ENCODE peak calls at places on chromosomes 2 and 18, in six cellular contexts. C is NCI-H460; L is activated T-cell treated with anti-CD3 and anti-CD28 coated beads for 4 hours; Q is HAP-1; R is CD4-positive, alpha-beta T cell; W is iPS-NIHi11. N is an unnamed sample.

GRCh38 chr2:133523406-133523805 is 44.9 kb downstream of the NCKAP5 start:
- DNase-seq in C (no peak), L (no peak), Q (no peak), R (no peak), W (no peak), N (no peak)

GRCh38 chr2:96112501-96113366 is 3.6 kb downstream of the ADRA2B start:
- DNase-seq in C (no peak), L (no peak), Q (no peak), R (no peak), W (no peak), N (no peak)

GRCh38 chr18:58635891-58636290 is 7.0 kb upstream of the ALPK2 start:
- DNase-seq in C (no peak), L (no peak), Q (peak; percentile 58), R (no peak), W (no peak), N (no peak)

GRCh38 chr18:70288171-70288850 is 534 bp upstream of the SOCS6 start:
- DNase-seq in C (no peak), L (no peak), Q (peak; percentile 5), R (no peak), W (peak; percentile 78), N (peak; percentile 84)

GRCh38 chr2:195356920-195357440 is 300.0 kb upstream of the SLC39A10 start:
- DNase-seq in C (no peak), L (no peak), Q (no peak), R (no peak), W (no peak), N (no peak)

GRCh38 chr2:190881480-190882326 is 1.1 kb downstream of the GLS start:
- DNase-seq in C (peak; percentile 60), L (peak; percentile 65), Q (peak; percentile 71), R (peak; percentile 65), W (peak; percentile 51), N (peak; percentile 78)

GRCh38 chr2:61470122-61470951 is 550 bp downstream of the USP34 start:
- DNase-seq in C (peak; percentile 80), L (peak; percentile 80), Q (peak; percentile 81), R (peak; percentile 79), W (peak; percentile 91), N (peak; percentile 91)

GRCh38 chr2:143426296-143426695 is 297.1 kb downstream of the ARHGAP15 start:
- DNase-seq in C (no peak), L (no peak), Q (no peak), R (no peak), W (no peak), N (no peak)

GRCh38 chr2:32061430-32061829 is 1.9 kb upstream of the SPAST start:
- DNase-seq in C (no peak), L (no peak), Q (no peak), R (no peak), W (no peak), N (no peak)

GRCh38 chr2:108853421-108853820 is 66.8 kb downstream of the CCDC138 start:
- DNase-seq in C (no peak), L (no peak), Q (no peak), R (no peak), W (no peak), N (no peak)

GRCh38 chr18:21391074-21391673 is 149.1 kb downstream of the GREB1L start:
- DNase-seq in C (no peak), L (no peak), Q (peak; percentile 80), R (no peak), W (no peak), N (no peak)

GRCh38 chr2:219844756-219845155 is 217.3 kb downstream of the SLC4A3 start:
- DNase-seq in C (no peak), L (no peak), Q (no peak), R (no peak), W (no peak), N (no peak)

GRCh38 chr2:157866666-157867642 is 9.2 kb downstream of the ACVR1 start:
- DNase-seq in C (no peak), L (no peak), Q (no peak), R (no peak), W (no peak), N (no peak)

GRCh38 chr2:201871471-201871870 is 65.1 kb downstream of the CDK15 start:
- DNase-seq in C (no peak), L (no peak), Q (no peak), R (no peak), W (no peak), N (no peak)

GRCh38 chr2:19900536-19901200 is 1.1 kb downstream of the TTC32 start:
- DNase-seq in C (no peak), L (peak; percentile 11), Q (no peak), R (peak; percentile 4), W (no peak), N (no peak)

GRCh38 chr2:23283653-23284052 is 101.3 kb upstream of the KLHL29 start:
- DNase-seq in C (peak; percentile 18), L (no peak), Q (no peak), R (no peak), W (no peak), N (no peak)

GRCh38 chr2:9207641-9208301 is 1.2 kb downstream of the ASAP2 start:
- DNase-seq in C (no peak), L (no peak), Q (peak; percentile 23), R (no peak), W (peak; percentile 61), N (peak; percentile 70)

GRCh38 chr2:100013892-100014677 is 128.3 kb downstream of the AFF3 start:
- DNase-seq in C (peak; percentile 97), L (no peak), Q (no peak), R (no peak), W (peak; percentile 47), N (no peak)

GRCh38 chr2:221468288-221468687 is 103.8 kb downstream of the EPHA4 start:
- DNase-seq in C (no peak), L (no peak), Q (no peak), R (no peak), W (peak; percentile 67), N (no peak)

GRCh38 chr2:237742191-237742590 is 56.4 kb upstream of the RBM44 start:
- DNase-seq in C (no peak), L (no peak), Q (no peak), R (no peak), W (no peak), N (no peak)

GRCh38 chr18:73881396-73881795 is 266.2 kb downstream of the FBXO15 start:
- DNase-seq in C (no peak), L (no peak), Q (no peak), R (no peak), W (no peak), N (no peak)

GRCh38 chr2:12828932-12829331 is 112.2 kb downstream of the TRIB2 start:
- DNase-seq in C (no peak), L (no peak), Q (no peak), R (no peak), W (no peak), N (no peak)

GRCh38 chr2:161085041-161085598 is 75.1 kb upstream of the TANK start:
- DNase-seq in C (no peak), L (no peak), Q (peak; percentile 42), R (no peak), W (no peak), N (no peak)

GRCh38 chr18:62935994-62936393 is 220.7 kb downstream of the PHLPP1 start:
- DNase-seq in C (no peak), L (no peak), Q (no peak), R (no peak), W (no peak), N (no peak)

GRCh38 chr2:54454548-54454921 is 1.6 kb upstream of the SPTBN1 start:
- DNase-seq in C (no peak), L (no peak), Q (no peak), R (no peak), W (no peak), N (no peak)

GRCh38 chr2:132950986-132951385 is 281.0 kb upstream of the LYPD1 start:
- DNase-seq in C (no peak), L (no peak), Q (no peak), R (no peak), W (no peak), N (no peak)

GRCh38 chr2:212288308-212288707 is 250.3 kb downstream of the ERBB4 start:
- DNase-seq in C (no peak), L (no peak), Q (no peak), R (no peak), W (no peak), N (no peak)

GRCh38 chr2:19358242-19359020 is at the start of gene OSR1:
- DNase-seq in C (peak; percentile 62), L (no peak), Q (peak; percentile 82), R (no peak), W (peak; percentile 76), N (peak; percentile 60)

GRCh38 chr2:200658278-200658864 is 72.6 kb downstream of the AOX1 start:
- DNase-seq in C (no peak), L (no peak), Q (no peak), R (no peak), W (no peak), N (no peak)

GRCh38 chr2:196640031-196640548 is 575 bp downstream of the CCDC150 start:
- DNase-seq in C (no peak), L (no peak), Q (peak; percentile 8), R (no peak), W (no peak), N (no peak)

GRCh38 chr2:105802587-105802986 is 57.9 kb downstream of the NCK2 start:
- DNase-seq in C (no peak), L (peak; percentile 61), Q (no peak), R (peak; percentile 70), W (no peak), N (no peak)

GRCh38 chr18:49178736-49179135 is 228.0 kb upstream of the SMAD7 start:
- DNase-seq in C (peak; percentile 1), L (no peak), Q (peak; percentile 33), R (no peak), W (peak; percentile 26), N (peak; percentile 50)

GRCh38 chr18:78978336-78979057 is 1.1 kb upstream of the SALL3 start:
- DNase-seq in C (no peak), L (no peak), Q (no peak), R (no peak), W (peak; percentile 49), N (peak; percentile 63)

GRCh38 chr18:26655614-26656400 is 107.5 kb upstream of the KCTD1 start:
- DNase-seq in C (peak; percentile 3), L (no peak), Q (peak; percentile 45), R (no peak), W (peak; percentile 78), N (peak; percentile 76)

GRCh38 chr2:3312576-3313345 is 64.9 kb downstream of the EIPR1 start:
- DNase-seq in C (no peak), L (no peak), Q (no peak), R (no peak), W (no peak), N (no peak)

GRCh38 chr2:105576440-105577241 is 168.1 kb upstream of the NCK2 start:
- DNase-seq in C (peak; percentile 6), L (no peak), Q (peak; percentile 82), R (no peak), W (peak; percentile 63), N (peak; percentile 49)

GRCh38 chr2:33022989-33023731 is 76.4 kb downstream of the LTBP1 start:
- DNase-seq in C (peak; percentile 53), L (no peak), Q (no peak), R (no peak), W (no peak), N (no peak)

N was measured in D341Med.